ENCODE peak calls at places on chromosomes 11 and 22, in seven cellular contexts. I is H1, Y is neural progenitor cell, O is Karpas-422, L is endodermal cell, K is PC-3, Z is fibroblast of lung. C is an unnamed sample.

GRCh38 chr22:30826670-30827355 is 132.1 kb downstream of the OSBP2 start:
- DNase-seq in I (no peak), Y (no peak), O (no peak), L (no peak), K (no peak), Z (no peak), C (no peak)

GRCh38 chr11:45982656-45983470 is 60.4 kb downstream of the LARGE2 start:
- DNase-seq in I (peak; percentile 84), Y (peak; percentile 50), O (no peak), L (peak; percentile 95), K (no peak), Z (peak; percentile 75), C (no peak)

GRCh38 chr11:30406978-30407762 is 84.3 kb downstream of the ARL14EP start:
- DNase-seq in I (peak; percentile 29), Y (peak; percentile 64), O (no peak), L (peak; percentile 70), K (peak; percentile 1), Z (no peak), C (no peak)

GRCh38 chr11:66426314-66426713 is 5.5 kb downstream of the NPAS4 start:
- DNase-seq in I (no peak), Y (no peak), O (no peak), L (no peak), K (no peak), Z (no peak), C (no peak)

GRCh38 chr22:23837911-23838685 is 708 bp downstream of the DERL3 start:
- DNase-seq in I (no peak), Y (peak; percentile 46), O (peak; percentile 95), L (peak; percentile 60), K (no peak), Z (no peak), C (no peak)

GRCh38 chr11:35619754-35620640 is 1.7 kb downstream of the FJX1 start:
- DNase-seq in I (no peak), Y (peak; percentile 87), O (no peak), L (peak; percentile 92), K (peak; percentile 32), Z (peak; percentile 25), C (no peak)

GRCh38 chr11:107044503-107044902 is 26.2 kb upstream of the GUCY1A2 start:
- DNase-seq in I (no peak), Y (no peak), O (no peak), L (no peak), K (peak; percentile 40), Z (no peak), C (no peak)

GRCh38 chr11:104728927-104729326 is 169.3 kb downstream of the CASP12 start:
- DNase-seq in I (no peak), Y (no peak), O (no peak), L (peak; percentile 44), K (no peak), Z (no peak), C (no peak)

GRCh38 chr22:17774206-17774927 is at the start of gene BID:
- DNase-seq in I (no peak), Y (peak; percentile 66), O (peak; percentile 88), L (peak; percentile 71), K (peak; percentile 16), Z (no peak), C (no peak)

GRCh38 chr11:77121096-77121640 is 6.9 kb upstream of the MYO7A start:
- DNase-seq in I (no peak), Y (no peak), O (no peak), L (no peak), K (no peak), Z (no peak), C (no peak)

GRCh38 chr11:134119094-134119493 is 50.2 kb downstream of the JAM3 start:
- DNase-seq in I (no peak), Y (no peak), O (no peak), L (no peak), K (no peak), Z (peak; percentile 71), C (no peak)

GRCh38 chr11:2194877-2195755 is 23.5 kb upstream of the TH start:
- DNase-seq in I (no peak), Y (peak; percentile 81), O (peak; percentile 75), L (peak; percentile 93), K (peak; percentile 60), Z (peak; percentile 28), C (no peak)

GRCh38 chr22:45877036-45877380 is 100.0 kb downstream of the WNT7B start:
- DNase-seq in I (no peak), Y (no peak), O (no peak), L (no peak), K (no peak), Z (no peak), C (no peak)

GRCh38 chr22:30234786-30235470 is 11.6 kb downstream of the LIF start:
- DNase-seq in I (no peak), Y (no peak), O (no peak), L (peak; percentile 46), K (no peak), Z (peak; percentile 70), C (no peak)

GRCh38 chr11:3755151-3755550 is 42.2 kb downstream of the NUP98 start:
- DNase-seq in I (no peak), Y (no peak), O (no peak), L (no peak), K (no peak), Z (no peak), C (no peak)

GRCh38 chr11:19403196-19403895 is 162.6 kb upstream of the E2F8 start:
- DNase-seq in I (no peak), Y (no peak), O (no peak), L (no peak), K (no peak), Z (no peak), C (no peak)

GRCh38 chr11:124643042-124643604 is 20.5 kb downstream of the TBRG1 start:
- DNase-seq in I (no peak), Y (no peak), O (no peak), L (no peak), K (no peak), Z (no peak), C (no peak)

DNA sequence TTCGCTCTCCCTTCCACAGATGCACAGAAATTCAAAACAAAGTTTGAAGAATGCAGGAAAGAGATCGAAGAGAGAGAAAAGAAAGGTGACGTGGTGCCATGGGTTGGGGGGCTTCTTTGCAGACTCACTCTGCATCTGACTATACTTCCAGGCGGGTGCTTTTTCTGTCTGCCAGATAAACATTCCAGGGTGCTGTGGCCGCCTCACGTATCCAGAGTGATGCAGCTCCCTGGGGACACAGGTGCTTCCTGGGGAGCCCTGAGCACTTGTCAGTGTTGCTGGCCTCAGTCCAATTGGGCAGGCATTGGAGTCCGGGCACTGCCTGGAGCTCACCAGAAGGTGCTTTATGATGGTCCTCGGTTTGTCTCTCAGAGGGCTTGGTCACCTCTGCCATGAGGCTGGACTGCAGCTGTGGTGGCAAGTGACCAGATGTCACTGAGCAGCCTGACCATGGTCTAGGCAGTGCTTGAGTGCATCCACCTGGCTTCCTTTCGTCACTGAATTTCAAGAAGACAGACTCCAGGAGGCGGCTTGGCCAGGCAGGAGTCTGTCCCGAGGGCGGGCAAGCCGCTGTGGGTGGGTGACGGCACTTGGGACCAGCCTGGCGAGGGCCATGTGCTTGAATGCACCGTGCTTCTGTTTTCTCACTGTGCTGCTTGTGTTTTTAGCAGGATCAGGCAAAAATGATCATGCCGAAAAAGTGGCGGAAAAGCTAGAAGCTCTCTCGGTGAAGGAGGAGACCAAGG is 5.1 kb upstream of the ZDHHC8 start:
- DNase-seq in I (no peak), Y (no peak), O (no peak), L (no peak), K (no peak), Z (no peak), C (no peak)
- H3K36me3 ChIP-seq in I (peaks cover 57% of the 10 kb centered on the region), Y (no peaks in the 10 kb centered on the region), O (peaks cover 18% of the 10 kb centered on the region), L (peaks cover 63% of the 10 kb centered on the region), K (peaks cover 4% of the 10 kb centered on the region), Z (peaks cover 25% of the 10 kb centered on the region), C (peaks cover 64% of the 10 kb centered on the region)

GRCh38 chr22:49657275-49657973 is 170.2 kb downstream of the BRD1 start:
- DNase-seq in I (no peak), Y (no peak), O (peak; percentile 96), L (no peak), K (no peak), Z (no peak), C (no peak)
- H3K4me3 ChIP-seq in I (no peak overlapping the region), Y (no peak overlapping the region), O (peak overlapping the region; percentile 97), L (no peak overlapping the region), K (no peak overlapping the region), Z (no peak overlapping the region), C (no peak overlapping the region)

DNA sequence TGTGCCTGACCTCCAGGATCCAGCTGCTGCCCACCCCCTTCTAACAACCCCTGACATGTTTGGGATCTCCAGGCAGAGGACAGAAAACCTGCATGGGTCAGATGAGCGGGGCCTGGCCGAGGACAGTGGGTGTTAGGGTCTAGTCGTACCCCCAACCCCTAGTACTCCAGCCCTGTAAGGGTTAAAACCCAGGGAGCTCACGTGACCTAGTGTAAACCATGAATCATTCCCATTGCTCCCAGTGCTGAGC is 89.1 kb upstream of the CRYBB3 start:
- DNase-seq in I (no peak), Y (no peak), O (no peak), L (no peak), K (no peak), Z (no peak), C (no peak)
- H3K9ac ChIP-seq in I (no peak overlapping the region), Y (no peak overlapping the region), O (no peak overlapping the region), L (no peak overlapping the region), K (no peak overlapping the region), Z (no peak overlapping the region), C (no peak overlapping the region)

DNA sequence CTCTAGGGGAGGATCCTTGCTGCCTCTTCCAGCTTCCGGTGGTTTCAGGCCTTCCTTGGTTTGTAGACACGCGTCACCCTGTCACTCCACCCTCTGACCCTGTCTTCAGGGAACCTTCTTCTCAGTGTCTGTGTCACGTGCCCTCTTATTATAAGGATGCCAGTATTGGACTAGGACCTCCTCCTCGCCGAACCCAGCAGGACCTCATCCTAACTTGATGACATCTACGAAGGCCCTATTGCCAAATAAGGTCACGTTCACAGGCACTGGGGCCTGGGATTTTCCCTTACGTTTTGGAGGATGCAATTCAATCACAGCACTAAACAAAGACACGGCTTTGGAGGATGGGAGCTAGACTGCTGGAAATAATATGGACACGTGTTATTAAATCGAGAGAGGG is 408.7 kb downstream of the BRD1 start:
- DNase-seq in I (no peak), Y (no peak), O (no peak), L (no peak), K (no peak), Z (no peak), C (no peak)
- H3K36me3 ChIP-seq in I (no peaks in the 10 kb centered on the region), Y (no peaks in the 10 kb centered on the region), O (no peaks in the 10 kb centered on the region), L (no peaks in the 10 kb centered on the region), K (no peaks in the 10 kb centered on the region), Z (no peaks in the 10 kb centered on the region), C (no peaks in the 10 kb centered on the region)

GRCh38 chr11:13008625-13009475 is at the start of gene RASSF10:
- DNase-seq in I (peak; percentile 77), Y (peak; percentile 94), O (no peak), L (peak; percentile 98), K (no peak), Z (no peak), C (no peak)
- H3K4me3 ChIP-seq in I (peak within 1 kb of the TSS; percentile 42), Y (peak within 1 kb of the TSS; percentile 54), O (no peak within 1 kb of the TSS), L (peak within 1 kb of the TSS; percentile 83), K (no peak within 1 kb of the TSS), Z (no peak within 1 kb of the TSS), C (peak within 1 kb of the TSS; percentile 48)